ENCODE peak calls at places on chromosomes 5 and 9, in ten cellular contexts. Z, X, C, B, W, P, L, V, R and T are unnamed samples.

GRCh38 chr5:96835727-96836126 is 28.0 kb upstream of the ERAP1 start:
- DNase-seq in Z (no peak), X (no peak), C (no peak), B (no peak), W (no peak), P (no peak), L (no peak), V (no peak), R (no peak), T (no peak)

GRCh38 chr5:127858116-127858784 is 155.1 kb downstream of the CCDC192 start:
- DNase-seq in Z (no peak), X (no peak), C (no peak), B (no peak), W (no peak), P (no peak), L (no peak), V (no peak), R (no peak), T (no peak)

GRCh38 chr9:137682431-137682991 is 63.7 kb downstream of the EHMT1 start:
- DNase-seq in Z (no peak), X (no peak), C (peak; percentile 23), B (no peak), W (no peak), P (no peak), L (peak; percentile 15), V (no peak), R (no peak), T (no peak)

GRCh38 chr9:136975624-136976023 is 1.7 kb upstream of the PTGDS start:
- DNase-seq in Z (no peak), X (no peak), C (no peak), B (no peak), W (peak; percentile 74), P (no peak), L (peak; percentile 66), V (no peak), R (peak; percentile 89), T (no peak)

GRCh38 chr5:139926797-139927503 is 116.1 kb downstream of the NRG2 start:
- DNase-seq in Z (no peak), X (no peak), C (no peak), B (peak; percentile 13), W (no peak), P (no peak), L (no peak), V (no peak), R (no peak), T (no peak)

GRCh38 chr9:91992636-91993035 is 42.6 kb upstream of the ROR2 start:
- DNase-seq in Z (peak; percentile 48), X (no peak), C (no peak), B (no peak), W (no peak), P (no peak), L (no peak), V (no peak), R (no peak), T (no peak)

GRCh38 chr5:1439388-1440097 is 5.7 kb downstream of the SLC6A3 start:
- DNase-seq in Z (no peak), X (no peak), C (peak; percentile 47), B (no peak), W (no peak), P (no peak), L (no peak), V (no peak), R (no peak), T (no peak)

GRCh38 chr5:86878250-86878649 is 260.5 kb downstream of the COX7C start:
- DNase-seq in Z (no peak), X (no peak), C (no peak), B (no peak), W (no peak), P (no peak), L (no peak), V (no peak), R (no peak), T (no peak)

GRCh38 chr5:163473613-163474243 is 13.3 kb downstream of the HMMR start:
- DNase-seq in Z (no peak), X (no peak), C (no peak), B (no peak), W (no peak), P (no peak), L (no peak), V (no peak), R (no peak), T (no peak)

DNA sequence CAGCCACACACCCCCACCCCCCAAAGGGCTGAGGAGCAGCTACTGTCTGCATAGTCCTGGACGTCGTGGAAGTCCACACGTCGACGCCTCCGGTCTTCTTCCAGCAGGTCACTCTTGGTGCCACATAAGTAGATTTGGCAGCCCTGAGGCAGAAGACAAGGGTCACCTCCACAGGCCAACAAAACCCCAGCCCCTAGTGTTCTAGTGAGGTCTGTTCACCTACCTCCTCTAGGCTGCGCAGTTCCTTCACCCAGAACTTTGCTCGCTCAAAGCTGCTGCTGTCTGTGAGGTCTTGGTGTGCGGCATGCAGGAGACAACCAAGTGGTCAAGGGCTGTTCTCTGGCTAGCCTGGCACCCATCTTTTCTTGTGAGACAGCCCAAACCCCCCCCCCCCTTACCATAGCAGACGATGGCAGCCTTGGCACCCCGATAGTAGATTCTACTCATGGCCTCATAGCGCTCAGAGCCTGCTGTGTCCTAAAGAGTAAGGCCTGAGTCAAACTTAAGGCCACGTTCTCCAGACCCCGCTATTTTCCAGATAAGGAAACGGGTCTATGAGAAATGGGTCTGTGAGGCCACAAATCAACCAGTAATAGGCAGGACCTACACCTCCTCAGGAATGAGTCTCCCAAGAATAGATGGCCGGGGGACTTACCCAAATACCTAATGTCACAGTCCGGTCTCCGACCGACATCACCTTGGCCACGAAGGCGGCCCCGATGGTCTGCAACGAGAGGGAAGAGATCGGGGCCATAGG is 987 bp downstream of the RAB24 start:
- DNase-seq in Z (peak; percentile 10), X (no peak), C (no peak), B (peak; percentile 36), W (no peak), P (no peak), L (no peak), V (no peak), R (no peak), T (no peak)
- TF ChIP-seq CTCF in Z (peak; percentile 6), X (no peak), C (no peak), B (no peak), W (no peak), P (no peak), L (no peak), V (no peak), R (no peak), T (no peak)

DNA sequence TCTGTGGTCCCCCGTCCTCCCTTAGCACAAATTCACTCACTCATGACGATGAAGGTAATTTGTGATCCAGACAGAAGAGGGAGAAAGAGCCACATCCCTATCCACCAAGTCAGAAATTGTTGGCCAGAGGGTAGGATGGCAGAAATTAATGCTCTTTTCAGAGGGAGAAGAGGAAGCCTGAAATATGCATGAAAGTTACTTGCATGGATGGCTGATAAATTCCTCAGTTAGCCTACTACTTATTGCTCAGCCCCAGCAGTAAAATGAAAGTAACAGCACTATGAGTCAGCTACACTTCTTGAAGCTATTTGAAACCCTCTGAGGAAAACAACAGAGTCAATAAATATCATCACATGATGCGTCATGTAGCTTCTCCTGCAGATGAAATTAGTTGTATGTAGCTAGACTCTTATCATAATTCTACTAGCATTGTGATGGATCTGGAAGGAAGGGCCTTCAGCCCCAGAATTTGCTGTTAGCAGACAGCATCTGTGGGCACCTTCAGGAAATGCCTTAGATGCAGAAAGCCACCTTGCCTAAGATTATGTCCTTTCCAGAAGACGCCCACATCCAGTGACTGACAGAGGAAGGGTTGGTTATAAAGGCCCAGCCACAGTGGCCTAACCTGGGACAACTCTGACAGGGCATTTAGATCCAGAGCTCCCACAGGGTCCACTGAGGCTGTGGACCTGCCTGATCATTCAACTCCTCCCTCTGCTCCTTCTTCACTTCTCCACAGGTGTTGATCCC is 81.2 kb upstream of the CCDC112 start:
- DNase-seq in Z (peak; percentile 94), X (no peak), C (no peak), B (no peak), W (no peak), P (no peak), L (no peak), V (no peak), R (no peak), T (no peak)
- TF ChIP-seq CTCF in Z (peak; percentile 48), X (peak; percentile 32), C (peak; percentile 35), B (no peak), W (peak; percentile 64), P (peak; percentile 31), L (no peak), V (no peak), R (no peak), T (no peak)

GRCh38 chr5:74394924-74395880 is 245.3 kb downstream of the ENC1 start:
- DNase-seq in Z (no peak), X (no peak), C (no peak), B (no peak), W (no peak), P (peak; percentile 35), L (no peak), V (no peak), R (peak; percentile 83), T (no peak)

GRCh38 chr5:74393943-74394342 is 246.6 kb downstream of the ENC1 start:
- DNase-seq in Z (no peak), X (no peak), C (no peak), B (no peak), W (no peak), P (no peak), L (no peak), V (no peak), R (no peak), T (no peak)

GRCh38 chr5:74392698-74393431 is 247.7 kb downstream of the ENC1 start:
- DNase-seq in Z (peak; percentile 55), X (no peak), C (no peak), B (peak; percentile 53), W (no peak), P (no peak), L (no peak), V (no peak), R (no peak), T (no peak)

GRCh38 chr5:74396913-74397606 is 243.5 kb downstream of the ENC1 start:
- DNase-seq in Z (no peak), X (peak; percentile 33), C (no peak), B (no peak), W (peak; percentile 27), P (no peak), L (no peak), V (no peak), R (no peak), T (no peak)

GRCh38 chr5:74394543-74394923 is 246.0 kb downstream of the ENC1 start:
- DNase-seq in Z (no peak), X (no peak), C (no peak), B (no peak), W (no peak), P (no peak), L (no peak), V (no peak), R (no peak), T (no peak)
- TF ChIP-seq CTCF in Z (no peak), X (no peak), C (no peak), B (no peak), W (no peak), P (peak; percentile 17), L (no peak), V (no peak), R (no peak), T (no peak)

DNA sequence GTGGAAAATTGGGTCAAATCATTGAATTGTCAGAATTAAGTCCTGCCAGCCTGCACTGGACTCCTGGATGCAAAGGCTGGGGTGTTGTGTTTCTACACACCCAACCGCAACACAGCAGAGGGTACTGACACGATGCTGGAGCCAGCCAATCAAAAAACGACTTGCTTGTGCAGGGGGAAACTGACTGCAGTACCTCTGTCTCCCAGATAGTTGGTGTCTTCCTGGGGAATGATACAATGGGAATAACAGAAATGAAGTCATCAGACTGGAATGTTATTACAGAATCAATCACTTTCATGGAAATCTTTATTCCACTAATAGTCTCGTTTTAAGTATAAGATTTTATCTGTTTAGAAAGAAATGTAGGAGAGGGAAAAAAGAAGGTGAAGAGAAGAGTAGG is 330.3 kb downstream of the MLLT3 start:
- DNase-seq in Z (peak; percentile 72), X (no peak), C (no peak), B (no peak), W (no peak), P (no peak), L (no peak), V (no peak), R (no peak), T (no peak)
- TF ChIP-seq CTCF in Z (peak; percentile 46), X (no peak), C (no peak), B (no peak), W (no peak), P (no peak), L (no peak), V (no peak), R (no peak), T (no peak)